ENCODE peak calls at places on chromosomes 3 and 15, in nine cellular contexts. E is A549, R is sigmoid colon, P is right lobe of liver, Q is IMR-90, C is transverse colon, O is heart left ventricle, L is uterus, F is tibial nerve. U is an unnamed sample.
A peak's percentile ranks its signal among the peaks of the same experiment; 100 is the strongest.

GRCh38 chr3:134406331-134407246 is 32.3 kb upstream of the AMOTL2 start:
- DNase-seq in E (no peak), R (no peak), P (no peak), Q (no peak), C (peak; percentile 56), O (peak; percentile 61), L (no peak), F (no peak), U (peak; percentile 73)

GRCh38 chr3:197241173-197241572 is 57.2 kb downstream of the DLG1 start:
- DNase-seq in E (no peak), R (no peak), P (no peak), Q (peak; percentile 22), C (no peak), O (no peak), L (no peak), F (no peak), U (no peak)

GRCh38 chr3:111895079-111895478 is 36.0 kb downstream of the PHLDB2 start:
- DNase-seq in E (peak; percentile 47), R (no peak), P (no peak), Q (peak; percentile 76), C (no peak), O (no peak), L (no peak), F (no peak), U (no peak)

GRCh38 chr3:141402476-141403171 is 34.3 kb downstream of the ZBTB38 start:
- DNase-seq in E (peak; percentile 45), R (peak; percentile 89), P (peak; percentile 79), Q (peak; percentile 78), C (peak; percentile 69), O (peak; percentile 79), L (peak; percentile 72), F (peak; percentile 54), U (peak; percentile 76)

GRCh38 chr3:52079958-52080357 is 23.6 kb upstream of the DUSP7 start:
- DNase-seq in E (no peak), R (no peak), P (no peak), Q (no peak), C (no peak), O (no peak), L (no peak), F (no peak), U (no peak)

GRCh38 chr3:124745092-124745491 is 14.8 kb downstream of the UMPS start:
- DNase-seq in E (no peak), R (no peak), P (no peak), Q (no peak), C (no peak), O (no peak), L (no peak), F (no peak), U (no peak)

GRCh38 chr3:19425825-19426224 is 277.5 kb downstream of the KCNH8 start:
- DNase-seq in E (no peak), R (no peak), P (no peak), Q (no peak), C (no peak), O (no peak), L (no peak), F (no peak), U (no peak)

GRCh38 chr15:83919319-83919830 is 265.5 kb downstream of the ADAMTSL3 start:
- DNase-seq in E (no peak), R (no peak), P (no peak), Q (no peak), C (no peak), O (no peak), L (no peak), F (no peak), U (no peak)

GRCh38 chr15:90074916-90075315 is 27.4 kb downstream of the IDH2 start:
- DNase-seq in E (no peak), R (no peak), P (no peak), Q (no peak), C (no peak), O (no peak), L (no peak), F (no peak), U (no peak)

GRCh38 chr15:83929619-83930018 is 275.7 kb downstream of the ADAMTSL3 start:
- DNase-seq in E (no peak), R (no peak), P (no peak), Q (no peak), C (no peak), O (no peak), L (no peak), F (no peak), U (no peak)

GRCh38 chr3:28322464-28322863 is 26.1 kb upstream of the ZCWPW2 start:
- DNase-seq in E (no peak), R (no peak), P (no peak), Q (peak; percentile 66), C (no peak), O (no peak), L (no peak), F (no peak), U (no peak)

GRCh38 chr3:192869131-192870027 is 48.3 kb downstream of the MB21D2 start:
- DNase-seq in E (no peak), R (peak; percentile 71), P (no peak), Q (peak; percentile 67), C (no peak), O (peak; percentile 31), L (no peak), F (no peak), U (no peak)

GRCh38 chr3:49222002-49222401 is 50.6 kb downstream of the KLHDC8B start:
- DNase-seq in E (no peak), R (no peak), P (no peak), Q (no peak), C (no peak), O (no peak), L (no peak), F (no peak), U (no peak)

GRCh38 chr3:49219132-49219531 is 47.7 kb downstream of the KLHDC8B start:
- DNase-seq in E (no peak), R (no peak), P (no peak), Q (no peak), C (no peak), O (no peak), L (no peak), F (no peak), U (no peak)

GRCh38 chr3:49213998-49214397 is 42.6 kb downstream of the KLHDC8B start:
- DNase-seq in E (no peak), R (no peak), P (no peak), Q (no peak), C (no peak), O (no peak), L (no peak), F (no peak), U (no peak)

GRCh38 chr3:49213541-49213943 is 42.1 kb downstream of the KLHDC8B start:
- DNase-seq in E (no peak), R (no peak), P (no peak), Q (no peak), C (no peak), O (no peak), L (no peak), F (no peak), U (no peak)

DNA sequence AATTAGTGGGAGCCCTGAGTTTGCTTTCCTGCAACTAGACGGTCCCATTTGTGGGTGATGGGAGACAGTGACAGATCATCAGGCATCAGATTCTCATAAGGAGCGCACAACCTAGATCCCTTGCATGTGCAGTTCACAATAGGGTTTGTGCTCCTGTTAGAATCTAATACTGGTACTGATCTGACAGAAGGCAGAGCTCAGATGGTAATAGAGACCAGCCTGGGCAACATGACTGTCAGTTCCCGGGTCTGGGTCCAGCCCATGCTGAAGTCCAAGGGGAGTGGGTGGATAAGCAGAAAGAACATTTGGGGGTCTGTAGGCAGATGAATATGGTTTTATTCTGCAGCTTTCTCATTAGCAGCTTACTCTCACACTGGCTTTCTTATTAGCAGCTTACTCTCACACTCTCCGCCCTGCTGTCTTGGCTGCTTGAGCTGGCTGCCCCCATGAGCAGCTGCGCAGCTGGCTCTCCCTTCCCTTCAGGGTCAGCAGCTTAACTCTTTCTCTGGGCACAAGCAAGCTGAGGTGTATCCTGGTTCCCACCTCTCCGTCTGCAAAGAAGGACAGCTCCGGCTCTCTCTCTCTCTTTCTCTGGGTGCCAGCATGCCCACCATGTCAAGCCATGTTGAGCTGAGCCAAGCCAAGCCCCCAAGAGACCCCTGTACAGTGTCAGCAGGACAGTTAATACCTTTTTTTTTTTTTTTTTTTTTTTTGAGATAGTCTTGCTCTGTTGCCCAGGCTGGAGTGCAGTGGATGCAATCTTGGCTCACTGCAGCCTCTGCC is 46.5 kb downstream of the KLHDC8B start:
- DNase-seq in E (no peak), R (peak; percentile 81), P (no peak), Q (no peak), C (peak; percentile 8), O (peak; percentile 53), L (peak; percentile 31), F (no peak), U (peak; percentile 5)
- TF ChIP-seq POLR2A in E (no peak), R (no peak), P (no peak), Q (no peak), C (no peak), O (no peak), L (no peak), F (no peak), U (no peak)

DNA sequence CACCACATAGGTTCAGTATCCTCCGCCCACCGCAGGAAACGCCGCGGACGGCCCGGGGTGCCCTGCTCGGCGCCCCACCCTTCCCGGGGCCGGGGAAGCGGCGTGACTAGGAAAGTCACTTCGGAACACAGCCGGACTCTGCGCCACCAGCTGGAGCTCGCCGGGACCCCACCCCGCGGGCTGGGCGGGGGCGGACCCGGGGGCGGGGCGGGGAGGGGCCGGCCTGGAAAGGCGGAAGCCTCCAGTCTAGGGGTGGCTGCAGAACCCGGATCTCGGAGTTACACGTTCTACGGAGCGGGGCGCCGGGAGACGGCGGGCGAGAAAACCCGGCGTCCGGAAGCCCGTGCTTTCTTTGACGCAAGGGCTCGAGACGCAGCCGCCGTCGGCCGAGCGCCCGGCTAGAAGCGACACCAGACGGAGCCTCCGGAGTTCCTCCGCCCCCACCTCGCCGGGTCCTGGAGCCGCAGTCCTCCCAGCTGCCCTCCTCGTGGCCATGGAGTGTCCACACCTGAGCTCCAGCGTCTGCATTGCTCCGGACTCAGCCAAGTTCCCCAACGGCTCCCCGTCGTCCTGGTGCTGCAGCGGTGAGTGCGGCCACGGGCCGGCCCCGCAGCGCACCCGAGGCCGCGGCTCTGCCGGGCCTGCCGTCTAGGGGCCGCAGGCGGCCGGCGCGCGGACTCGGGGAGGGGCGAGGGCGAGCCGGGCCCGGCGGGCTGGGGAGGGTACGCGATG is at the start of gene USP3:
- DNase-seq in E (peak; percentile 67), R (peak; percentile 98), P (peak; percentile 97), Q (peak; percentile 94), C (peak; percentile 97), O (peak; percentile 95), L (peak; percentile 92), F (peak; percentile 87), U (peak; percentile 94)
- TF ChIP-seq CTCF in E (peak; percentile 30), R (no peak), P (peak; percentile 34), Q (peak; percentile 36), C (peak; percentile 40), O (peak; percentile 34), L (peak; percentile 44), F (peak; percentile 50), U (peak; percentile 24)

DNA sequence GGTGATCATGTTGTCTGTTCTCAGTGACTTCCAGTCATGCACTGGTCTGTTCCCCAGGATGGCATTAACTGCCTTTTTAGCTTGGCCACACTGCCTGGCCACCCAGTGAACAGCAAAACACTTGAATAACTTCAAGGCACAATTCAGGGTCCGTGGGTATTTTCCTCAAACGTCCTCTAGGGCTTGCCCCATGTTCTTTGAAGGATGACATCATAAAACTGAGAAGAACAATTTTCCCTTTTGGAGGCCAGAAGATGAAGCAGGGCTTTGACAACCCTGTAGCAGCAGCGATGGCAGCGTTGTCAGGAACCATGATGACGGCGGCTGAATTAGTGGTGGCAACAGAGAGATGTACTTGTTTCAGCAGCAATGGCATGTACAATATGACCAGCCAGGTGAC is 465.9 kb upstream of the ONECUT1 start:
- DNase-seq in E (no peak), R (no peak), P (no peak), Q (no peak), C (no peak), O (no peak), L (no peak), F (no peak), U (no peak)
- H3K4me1 ChIP-seq in E (no peaks in the 10 kb centered on the region), R (no peaks in the 10 kb centered on the region), P (no peaks in the 10 kb centered on the region), Q (no peaks in the 10 kb centered on the region), C (no peaks in the 10 kb centered on the region), O (no peaks in the 10 kb centered on the region), L (no peaks in the 10 kb centered on the region), F (no peaks in the 10 kb centered on the region), U (no peaks in the 10 kb centered on the region)

GRCh38 chr15:75204340-75205063 is 2.8 kb downstream of the C15orf39 start:
- DNase-seq in E (peak; percentile 99), R (peak; percentile 96), P (peak; percentile 94), Q (peak; percentile 87), C (peak; percentile 96), O (peak; percentile 93), L (peak; percentile 92), F (peak; percentile 90), U (peak; percentile 95)
- TF ChIP-seq POLR2A in E (no peak), R (no peak), P (no peak), Q (peak; percentile 63), C (no peak), O (peak; percentile 7), L (no peak), F (no peak), U (no peak)